ENCODE peak calls at places on chromosomes 16 and 17, in ten cellular contexts. U is cardiac muscle cell, N is BE2C, C is AG09309, V is NB4, K is dorsolateral prefrontal cortex, G is AG10803, M is GM23338, S is BJ, E is cardiac fibroblast. O is an unnamed sample.

GRCh38 chr17:37802061-37802460 is 57.2 kb upstream of the HNF1B start:
- DNase-seq in U (no peak), N (no peak), C (no peak), V (no peak), K (no peak), G (no peak), M (no peak), S (no peak), E (no peak), O (no peak)

GRCh38 chr16:17555176-17555575 is 84.4 kb upstream of the XYLT1 start:
- DNase-seq in U (no peak), N (no peak), C (peak; percentile 76), V (no peak), K (no peak), G (peak; percentile 92), M (no peak), S (peak; percentile 62), E (peak; percentile 68), O (peak; percentile 66)

GRCh38 chr17:48074322-48075054 is 26.3 kb downstream of the NFE2L1 start:
- DNase-seq in U (peak; percentile 87), N (peak; percentile 82), C (peak; percentile 56), V (peak; percentile 69), K (peak; percentile 70), G (peak; percentile 82), M (peak; percentile 92), S (no peak), E (peak; percentile 88), O (peak; percentile 63)

GRCh38 chr17:38707678-38708351 is 2.7 kb downstream of the MLLT6 start:
- DNase-seq in U (no peak), N (no peak), C (no peak), V (no peak), K (no peak), G (no peak), M (peak; percentile 67), S (no peak), E (no peak), O (no peak)

GRCh38 chr17:700504-701094 is 14.0 kb downstream of the VPS53 start:
- DNase-seq in U (peak; percentile 61), N (no peak), C (no peak), V (peak; percentile 42), K (no peak), G (peak; percentile 40), M (peak; percentile 44), S (no peak), E (peak; percentile 56), O (no peak)

GRCh38 chr17:6467567-6467966 is 23.3 kb downstream of the PIMREG start:
- DNase-seq in U (no peak), N (no peak), C (no peak), V (no peak), K (no peak), G (no peak), M (no peak), S (no peak), E (no peak), O (no peak)

GRCh38 chr16:6932871-6933390 is 399.7 kb upstream of the RBFOX1 start:
- DNase-seq in U (no peak), N (no peak), C (no peak), V (no peak), K (no peak), G (no peak), M (no peak), S (no peak), E (no peak), O (no peak)

GRCh38 chr16:88773812-88774291 is 11.2 kb downstream of the PIEZO1 start:
- DNase-seq in U (peak; percentile 42), N (peak; percentile 52), C (no peak), V (peak; percentile 61), K (no peak), G (peak; percentile 72), M (peak; percentile 51), S (peak; percentile 68), E (peak; percentile 80), O (peak; percentile 54)

GRCh38 chr16:82715833-82716232 is 89.1 kb downstream of the CDH13 start:
- DNase-seq in U (peak; percentile 12), N (no peak), C (peak; percentile 14), V (no peak), K (no peak), G (peak; percentile 43), M (no peak), S (no peak), E (no peak), O (no peak)

GRCh38 chr17:60169921-60170817 is 20.4 kb downstream of the CA4 start:
- DNase-seq in U (peak; percentile 71), N (peak; percentile 71), C (peak; percentile 18), V (peak; percentile 81), K (no peak), G (peak; percentile 76), M (no peak), S (no peak), E (peak; percentile 81), O (no peak)

GRCh38 chr16:3496386-3496785 is 1.1 kb upstream of the C16orf90 start:
- DNase-seq in U (no peak), N (no peak), C (no peak), V (no peak), K (no peak), G (no peak), M (no peak), S (no peak), E (no peak), O (no peak)

GRCh38 chr17:67606471-67606870 is 111.3 kb upstream of the NOL11 start:
- DNase-seq in U (peak; percentile 49), N (peak; percentile 58), C (no peak), V (no peak), K (no peak), G (no peak), M (no peak), S (no peak), E (peak; percentile 21), O (no peak)

GRCh38 chr16:86501989-86502855 is 8.1 kb upstream of the FOXF1 start:
- DNase-seq in U (no peak), N (no peak), C (no peak), V (no peak), K (no peak), G (no peak), M (no peak), S (no peak), E (no peak), O (no peak)

GRCh38 chr17:40496634-40497420 is 4.6 kb downstream of the TNS4 start:
- DNase-seq in U (no peak), N (no peak), C (no peak), V (no peak), K (no peak), G (no peak), M (no peak), S (no peak), E (no peak), O (no peak)

GRCh38 chr16:10579965-10580918 is at the start of gene EMP2:
- DNase-seq in U (peak; percentile 78), N (peak; percentile 79), C (no peak), V (peak; percentile 11), K (no peak), G (peak; percentile 70), M (peak; percentile 87), S (no peak), E (peak; percentile 62), O (no peak)
- H3K4me3 ChIP-seq in U (peak within 1 kb of the TSS; percentile 54), N (peak within 1 kb of the TSS; percentile 59), C (peak within 1 kb of the TSS; percentile 64), V (no peak within 1 kb of the TSS), K (peak within 1 kb of the TSS; percentile 49), G (peak within 1 kb of the TSS; percentile 84), M (peak within 1 kb of the TSS; percentile 82), S (peak within 1 kb of the TSS; percentile 90), E (peak within 1 kb of the TSS; percentile 95), O (peak within 1 kb of the TSS; percentile 79)

GRCh38 chr16:74998481-74999207 is at the start of gene ZNRF1:
- DNase-seq in U (peak; percentile 86), N (peak; percentile 87), C (no peak), V (peak; percentile 91), K (peak; percentile 68), G (peak; percentile 68), M (peak; percentile 92), S (no peak), E (peak; percentile 78), O (peak; percentile 38)

GRCh38 chr16:75002474-75002873 is 3.6 kb downstream of the ZNRF1 start:
- DNase-seq in U (no peak), N (no peak), C (no peak), V (peak; percentile 91), K (no peak), G (no peak), M (no peak), S (no peak), E (no peak), O (no peak)

GRCh38 chr16:74999683-75000480 is 1.1 kb downstream of the ZNRF1 start:
- DNase-seq in U (peak; percentile 40), N (peak; percentile 51), C (no peak), V (peak; percentile 53), K (peak; percentile 45), G (no peak), M (peak; percentile 80), S (no peak), E (peak; percentile 27), O (no peak)

GRCh38 chr16:74999208-74999682 is 421 bp downstream of the ZNRF1 start:
- DNase-seq in U (peak; percentile 40), N (peak; percentile 36), C (no peak), V (peak; percentile 66), K (peak; percentile 40), G (no peak), M (peak; percentile 36), S (no peak), E (peak; percentile 11), O (no peak)

DNA sequence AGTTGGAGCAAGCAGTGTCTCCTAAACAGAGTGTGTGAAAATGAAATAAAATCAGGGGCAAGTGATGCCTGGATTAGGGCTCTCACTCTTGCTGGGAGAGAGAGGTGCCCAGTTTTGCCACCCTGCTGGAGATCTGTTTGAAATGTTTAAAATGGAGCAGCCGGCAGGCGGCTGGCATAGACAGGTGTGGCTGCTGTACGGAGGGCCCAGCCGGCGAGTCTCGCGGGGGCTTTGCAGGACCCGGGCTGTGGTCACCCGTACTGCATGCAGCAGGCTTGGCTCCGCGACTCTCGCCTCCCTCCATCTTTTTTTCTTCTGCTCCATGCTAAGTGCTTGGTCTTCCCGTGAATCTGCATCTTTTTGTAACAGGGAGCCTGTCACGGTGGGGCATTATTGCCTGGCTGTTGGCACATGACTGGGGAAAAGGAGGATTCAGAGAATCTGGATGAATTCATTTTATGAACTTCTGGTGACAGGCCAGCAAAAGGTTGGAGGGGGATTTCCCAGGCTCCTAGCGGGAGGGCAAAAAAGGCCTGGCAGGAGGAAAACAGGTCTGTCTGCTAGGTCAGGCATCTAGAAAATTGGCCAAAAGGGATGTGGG is 1.8 kb downstream of the ZNRF1 start:
- DNase-seq in U (peak; percentile 18), N (peak; percentile 35), C (no peak), V (peak; percentile 59), K (no peak), G (no peak), M (no peak), S (no peak), E (peak; percentile 46), O (no peak)
- TF ChIP-seq CTCF in U (no peak), N (no peak), C (no peak), V (no peak), K (peak; percentile 22), G (no peak), M (no peak), S (no peak), E (no peak), O (no peak)

GRCh38 chr17:74756891-74757290 is 8.5 kb downstream of the NHERF1 start:
- DNase-seq in U (no peak), N (no peak), C (no peak), V (no peak), K (no peak), G (no peak), M (no peak), S (no peak), E (no peak), O (no peak)
- H3K4me3 ChIP-seq in U (no peak overlapping the region), N (no peak overlapping the region), C (no peak overlapping the region), V (no peak overlapping the region), K (no peak overlapping the region), G (no peak overlapping the region), M (no peak overlapping the region), S (no peak overlapping the region), E (no peak overlapping the region), O (no peak overlapping the region)

GRCh38 chr17:80861892-80862291 is 129.7 kb upstream of the CHMP6 start:
- DNase-seq in U (peak; percentile 10), N (peak; percentile 81), C (no peak), V (no peak), K (peak; percentile 75), G (peak; percentile 27), M (peak; percentile 31), S (no peak), E (peak; percentile 34), O (no peak)
- TF ChIP-seq CTCF in U (peak; percentile 39), N (peak; percentile 85), C (peak; percentile 48), V (no peak), K (peak; percentile 46), G (peak; percentile 55), M (peak; percentile 43), S (peak; percentile 65), E (peak; percentile 40), O (peak; percentile 23)